ENCODE peak calls at places on chromosomes 4 and X, in four cellular contexts. One of them, this sample, is unnamed.

GRCh38 chr4:827209-828081 is 1.5 kb upstream of the CPLX1 start:
- DNase-seq in astrocyte of the spinal cord: no peak
- DNase-seq in BE2C: peak; percentile 21
- DNase-seq in BJ: no peak
- DNase-seq in this sample: no peak

GRCh38 chrX:53321216-53321942 is 40.0 kb upstream of the IQSEC2 start:
- DNase-seq in BJ: no peak
- DNase-seq in astrocyte of the spinal cord: no peak
- DNase-seq in BE2C: peak; percentile 15
- DNase-seq in this sample: no peak

GRCh38 chr4:21856301-21856700 is 92.3 kb downstream of the KCNIP4 start:
- DNase-seq in astrocyte of the spinal cord: no peak
- DNase-seq in BE2C: no peak
- DNase-seq in BJ: no peak
- DNase-seq in this sample: no peak

GRCh38 chr4:130486186-130486585 is 1390.2 kb downstream of the C4orf33 start:
- DNase-seq in BE2C: no peak
- DNase-seq in BJ: no peak
- DNase-seq in astrocyte of the spinal cord: peak; percentile 62
- DNase-seq in this sample: no peak

GRCh38 chrX:21638311-21638710 is 19.8 kb downstream of the KLHL34 start:
- DNase-seq in BJ: peak; percentile 43
- DNase-seq in BE2C: no peak
- DNase-seq in astrocyte of the spinal cord: peak; percentile 37
- DNase-seq in this sample: no peak

GRCh38 chrX:104565791-104566687 is at the start of gene IL1RAPL2:
- DNase-seq in BE2C: peak; percentile 28
- DNase-seq in BJ: no peak
- DNase-seq in astrocyte of the spinal cord: peak; percentile 10
- DNase-seq in this sample: no peak

GRCh38 chr4:176066757-176067156 is 1.1 kb downstream of the WDR17 start:
- DNase-seq in BE2C: no peak
- DNase-seq in BJ: no peak
- DNase-seq in astrocyte of the spinal cord: no peak
- DNase-seq in this sample: no peak

GRCh38 chr4:88101165-88101564 is 57.3 kb downstream of the ABCG2 start:
- DNase-seq in BJ: no peak
- DNase-seq in astrocyte of the spinal cord: no peak
- DNase-seq in BE2C: no peak
- DNase-seq in this sample: no peak

GRCh38 chr4:8410641-8411271 is 29.8 kb downstream of the ACOX3 start:
- DNase-seq in BE2C: peak; percentile 95
- DNase-seq in BJ: no peak
- DNase-seq in astrocyte of the spinal cord: peak; percentile 59
- DNase-seq in this sample: no peak

GRCh38 chr4:140158234-140159030 is 4.4 kb upstream of the MAML3 start:
- DNase-seq in astrocyte of the spinal cord: peak; percentile 76
- DNase-seq in BJ: no peak
- DNase-seq in BE2C: peak; percentile 27
- DNase-seq in this sample: no peak

GRCh38 chr4:128527356-128527755 is 239.7 kb upstream of the PGRMC2 start:
- DNase-seq in BJ: no peak
- DNase-seq in astrocyte of the spinal cord: no peak
- DNase-seq in BE2C: no peak
- DNase-seq in this sample: no peak

GRCh38 chr4:80336582-80336981 is 1.1 kb downstream of the CFAP299 start:
- DNase-seq in BE2C: peak; percentile 15
- DNase-seq in BJ: no peak
- DNase-seq in astrocyte of the spinal cord: peak; percentile 47
- DNase-seq in this sample: no peak

GRCh38 chr4:25367004-25367621 is 9.9 kb upstream of the ANAPC4 start:
- DNase-seq in BE2C: no peak
- DNase-seq in astrocyte of the spinal cord: peak; percentile 62
- DNase-seq in BJ: no peak
- DNase-seq in this sample: no peak

GRCh38 chr4:7894677-7895181 is 44.9 kb downstream of the AFAP1 start:
- DNase-seq in BJ: no peak
- DNase-seq in BE2C: peak; percentile 96
- DNase-seq in astrocyte of the spinal cord: no peak
- DNase-seq in this sample: no peak

GRCh38 chrX:122094611-122095010 is 1047.2 kb downstream of the GLUD2 start:
- DNase-seq in BJ: no peak
- DNase-seq in astrocyte of the spinal cord: peak; percentile 23
- DNase-seq in BE2C: no peak
- DNase-seq in this sample: no peak

GRCh38 chrX:123964155-123964554 is 2.6 kb downstream of the STAG2 start:
- DNase-seq in BJ: no peak
- DNase-seq in BE2C: no peak
- DNase-seq in astrocyte of the spinal cord: peak; percentile 22
- DNase-seq in this sample: no peak

GRCh38 chr4:6857009-6857882 is 52.4 kb upstream of the TBC1D14 start:
- DNase-seq in BJ: no peak
- DNase-seq in BE2C: no peak
- DNase-seq in astrocyte of the spinal cord: no peak
- DNase-seq in this sample: no peak

GRCh38 chrX:101430457-101431078 is 22.5 kb downstream of the HNRNPH2 start:
- DNase-seq in BJ: no peak
- DNase-seq in BE2C: no peak
- DNase-seq in astrocyte of the spinal cord: peak; percentile 46
- DNase-seq in this sample: no peak

GRCh38 chr4:184938871-184939270 is 79.4 kb upstream of the HELT start:
- DNase-seq in BJ: no peak
- DNase-seq in BE2C: no peak
- DNase-seq in astrocyte of the spinal cord: no peak
- DNase-seq in this sample: no peak

GRCh38 chr4:142274137-142274536 is 572.0 kb downstream of the INPP4B start:
- DNase-seq in BE2C: no peak
- DNase-seq in BJ: peak; percentile 6
- DNase-seq in astrocyte of the spinal cord: peak; percentile 67
- DNase-seq in this sample: no peak

GRCh38 chr4:123603165-123603564 is 206.6 kb downstream of the SPRY1 start:
- DNase-seq in BE2C: no peak
- DNase-seq in astrocyte of the spinal cord: peak; percentile 29
- DNase-seq in BJ: no peak
- DNase-seq in this sample: no peak

GRCh38 chr4:1233641-1234277 is 15.2 kb downstream of the CTBP1 start:
- DNase-seq in BJ: no peak
- DNase-seq in astrocyte of the spinal cord: peak; percentile 39
- DNase-seq in BE2C: no peak
- DNase-seq in this sample: no peak

GRCh38 chr4:156949373-156949814 is 22.2 kb downstream of the PDGFC start:
- DNase-seq in BE2C: no peak
- DNase-seq in BJ: peak; percentile 61
- DNase-seq in astrocyte of the spinal cord: peak; percentile 89
- DNase-seq in this sample: no peak

GRCh38 chrX:49291615-49292337 is 11.7 kb upstream of the GAGE10 start:
- DNase-seq in BE2C: peak; percentile 60
- DNase-seq in astrocyte of the spinal cord: peak; percentile 39
- DNase-seq in BJ: no peak
- DNase-seq in this sample: peak; percentile 35

GRCh38 chr4:12926189-12927066 is 557.7 kb downstream of the RAB28 start:
- DNase-seq in BE2C: no peak
- DNase-seq in BJ: no peak
- DNase-seq in astrocyte of the spinal cord: no peak
- DNase-seq in this sample: no peak

GRCh38 chrX:115413246-115413878 is 123.8 kb downstream of the LUZP4 start:
- DNase-seq in BJ: no peak
- DNase-seq in astrocyte of the spinal cord: peak; percentile 74
- DNase-seq in BE2C: no peak
- DNase-seq in this sample: no peak

GRCh38 chrX:154731203-154731602 is 19.7 kb downstream of the GAB3 start:
- DNase-seq in BJ: no peak
- DNase-seq in BE2C: no peak
- DNase-seq in astrocyte of the spinal cord: no peak
- DNase-seq in this sample: no peak

GRCh38 chr4:145719752-145720624 is 40.0 kb downstream of the C4orf51 start:
- DNase-seq in BE2C: no peak
- DNase-seq in astrocyte of the spinal cord: no peak
- DNase-seq in BJ: no peak
- DNase-seq in this sample: no peak

GRCh38 chrX:1099146-1099770 is 113.2 kb downstream of the CRLF2 start:
- DNase-seq in BE2C: no peak
- DNase-seq in astrocyte of the spinal cord: no peak
- DNase-seq in BJ: no peak
- DNase-seq in this sample: no peak

GRCh38 chr4:5143306-5143861 is 92.1 kb downstream of the STK32B start:
- DNase-seq in BE2C: no peak
- DNase-seq in astrocyte of the spinal cord: no peak
- DNase-seq in BJ: no peak
- DNase-seq in this sample: no peak

GRCh38 chr4:95092762-95093161 is 335.0 kb downstream of the BMPR1B start:
- DNase-seq in BE2C: peak; percentile 61
- DNase-seq in astrocyte of the spinal cord: peak; percentile 14
- DNase-seq in BJ: no peak
- DNase-seq in this sample: no peak
- H3K4me3 ChIP-seq in BE2C: peak overlapping the region; percentile 34
- H3K4me3 ChIP-seq in astrocyte of the spinal cord: no peak overlapping the region
- H3K4me3 ChIP-seq in BJ: no peak overlapping the region
- H3K4me3 ChIP-seq in this sample: no peak overlapping the region

GRCh38 chr4:86893136-86893535 is 914 bp upstream of the C4orf36 start:
- DNase-seq in BJ: no peak
- DNase-seq in astrocyte of the spinal cord: no peak
- DNase-seq in BE2C: no peak
- DNase-seq in this sample: no peak

GRCh38 chr4:86895692-86896488 is 3.7 kb upstream of the C4orf36 start:
- DNase-seq in astrocyte of the spinal cord: peak; percentile 78
- DNase-seq in BE2C: peak; percentile 31
- DNase-seq in BJ: no peak
- DNase-seq in this sample: no peak

GRCh38 chr4:86892639-86892965 is 380 bp upstream of the C4orf36 start:
- DNase-seq in BJ: no peak
- DNase-seq in astrocyte of the spinal cord: no peak
- DNase-seq in BE2C: no peak
- DNase-seq in this sample: no peak

GRCh38 chr4:86894465-86894864 is 2.2 kb upstream of the C4orf36 start:
- DNase-seq in BE2C: no peak
- DNase-seq in BJ: no peak
- DNase-seq in astrocyte of the spinal cord: no peak
- DNase-seq in this sample: no peak

DNA sequence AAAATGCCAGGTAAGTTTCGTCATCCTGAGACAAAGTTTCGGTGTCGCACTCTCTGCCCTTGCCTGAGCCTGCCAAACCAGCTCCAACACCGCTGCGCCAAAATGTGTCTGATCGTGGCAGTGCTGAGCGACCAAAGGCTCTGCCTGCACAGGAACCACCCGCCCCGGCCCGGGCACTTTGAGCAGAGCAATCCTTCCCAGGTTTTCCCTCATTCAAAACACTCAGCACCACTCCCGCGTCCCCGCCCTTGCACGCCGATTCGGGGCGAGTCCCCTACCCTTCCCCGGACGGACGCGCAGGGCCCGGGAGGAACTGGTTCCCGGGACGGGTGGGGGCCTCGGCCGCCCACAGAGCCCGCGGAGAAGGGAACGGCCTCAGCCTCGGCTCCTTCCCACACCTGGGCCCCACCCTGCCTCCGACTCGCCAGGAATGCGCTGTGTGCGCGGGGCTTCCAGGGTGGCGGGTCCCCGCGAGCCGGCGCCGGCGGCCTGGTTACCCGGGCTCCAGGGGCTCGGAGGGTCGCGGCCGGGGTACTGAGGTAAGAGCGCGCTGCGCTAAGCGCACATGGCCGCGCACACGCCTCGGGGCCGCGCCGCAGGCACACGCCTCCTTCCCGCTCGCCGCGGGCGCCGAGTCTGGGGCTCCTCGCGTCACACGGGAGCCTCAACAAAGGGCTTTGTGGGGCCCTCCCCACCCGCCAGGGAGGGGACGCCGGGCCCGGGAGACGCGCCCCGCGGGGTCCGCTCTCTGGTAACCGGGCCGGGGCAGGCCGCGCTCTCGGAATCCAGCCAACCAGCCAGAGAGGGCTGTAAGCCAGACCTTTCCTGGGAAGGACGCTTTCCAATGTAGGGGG is at the start of gene C4orf36:
- DNase-seq in BJ: no peak
- DNase-seq in astrocyte of the spinal cord: peak; percentile 38
- DNase-seq in BE2C: peak; percentile 72
- DNase-seq in this sample: no peak
- H3K4me3 ChIP-seq in BJ: peak within 1 kb of the TSS; percentile 44
- H3K4me3 ChIP-seq in astrocyte of the spinal cord: peak within 1 kb of the TSS; percentile 63
- H3K4me3 ChIP-seq in BE2C: peak within 1 kb of the TSS; percentile 79
- H3K4me3 ChIP-seq in this sample: peak within 1 kb of the TSS; percentile 76

GRCh38 chrX:2404816-2405215 is 96.0 kb downstream of the DHRSX start:
- DNase-seq in BJ: no peak
- DNase-seq in BE2C: peak; percentile 11
- DNase-seq in astrocyte of the spinal cord: no peak
- DNase-seq in this sample: no peak

GRCh38 chrX:2402361-2402690 is 98.5 kb downstream of the DHRSX start:
- DNase-seq in astrocyte of the spinal cord: no peak
- DNase-seq in BJ: no peak
- DNase-seq in BE2C: no peak
- DNase-seq in this sample: no peak

GRCh38 chrX:2398341-2398656 is 102.5 kb downstream of the DHRSX start:
- DNase-seq in astrocyte of the spinal cord: no peak
- DNase-seq in BJ: no peak
- DNase-seq in BE2C: no peak
- DNase-seq in this sample: no peak

GRCh38 chrX:2401201-2401589 is 99.6 kb downstream of the DHRSX start:
- DNase-seq in BJ: peak; percentile 15
- DNase-seq in BE2C: no peak
- DNase-seq in astrocyte of the spinal cord: no peak
- DNase-seq in this sample: no peak

GRCh38 chrX:2401590-2402360 is 99.0 kb downstream of the DHRSX start:
- DNase-seq in BE2C: no peak
- DNase-seq in astrocyte of the spinal cord: peak; percentile 78
- DNase-seq in BJ: peak; percentile 14
- DNase-seq in this sample: no peak
- H3K4me3 ChIP-seq in BE2C: no peak overlapping the region
- H3K4me3 ChIP-seq in astrocyte of the spinal cord: peak overlapping the region; percentile 5
- H3K4me3 ChIP-seq in BJ: peak overlapping the region; percentile 6
- H3K4me3 ChIP-seq in this sample: no peak overlapping the region

DNA sequence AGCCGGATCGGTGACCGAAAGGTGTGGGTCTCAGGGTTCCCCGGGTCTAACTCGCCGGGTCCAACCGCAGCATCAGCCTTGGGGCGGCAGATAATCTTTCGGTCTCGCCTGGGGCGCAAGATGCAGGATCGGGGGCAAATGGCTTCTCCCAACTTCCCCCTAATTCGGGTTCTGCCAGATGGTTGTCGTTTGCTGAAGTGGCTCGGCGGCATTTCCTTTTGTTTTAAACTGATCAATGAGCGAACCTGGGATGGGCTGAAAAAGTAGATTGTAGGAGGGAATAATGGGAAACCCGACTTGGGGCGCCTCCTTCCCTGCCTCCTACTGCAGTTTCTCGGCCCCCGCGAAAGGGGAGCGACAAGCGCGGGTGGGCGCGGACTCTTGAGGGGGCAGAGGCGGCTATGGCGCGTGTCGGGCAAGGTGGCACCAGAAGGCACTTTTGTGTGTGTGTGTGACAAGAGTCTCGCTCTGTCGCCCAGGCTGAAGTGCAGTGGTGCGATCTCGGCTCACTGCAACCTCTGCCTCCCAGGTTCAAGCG is 3.1 kb downstream of the PDGFRA start:
- DNase-seq in BJ: no peak
- DNase-seq in BE2C: no peak
- DNase-seq in astrocyte of the spinal cord: peak; percentile 29
- DNase-seq in this sample: no peak
- H3K4me3 ChIP-seq in BJ: peak overlapping the region; percentile 92
- H3K4me3 ChIP-seq in BE2C: no peak overlapping the region
- H3K4me3 ChIP-seq in astrocyte of the spinal cord: peak overlapping the region; percentile 66
- H3K4me3 ChIP-seq in this sample: no peak overlapping the region

This sample was measured in effector memory CD4-positive, alpha-beta T cell.